ENCODE peak calls at places on chromosome 17, in nine cellular contexts. One of them, this sample, is unnamed.

GRCh38 chr17:81393684-81394376 is 1.4 kb upstream of the BAHCC1 start:
- DNase-seq in adrenal gland: peak
- DNase-seq in T47D: peak
- DNase-seq in astrocyte of the spinal cord: peak
- DNase-seq in EL: peak
- DNase-seq in NT2/D1: peak
- DNase-seq in activated CD4-positive, alpha-beta T cell treated with anti-CD3 and anti-CD28 coated beads, Interleukin-2, amount 50 U/mL, for 48 hours: peak
- DNase-seq in SK-N-SH: peak
- DNase-seq in pancreas: peak
- DNase-seq in this sample: peak

GRCh38 chr17:1351967-1352366 is 48.1 kb downstream of the YWHAE start:
- DNase-seq in adrenal gland: no peak
- DNase-seq in T47D: no peak
- DNase-seq in astrocyte of the spinal cord: no peak
- DNase-seq in EL: no peak
- DNase-seq in NT2/D1: no peak
- DNase-seq in activated CD4-positive, alpha-beta T cell treated with anti-CD3 and anti-CD28 coated beads, Interleukin-2, amount 50 U/mL, for 48 hours: no peak
- DNase-seq in SK-N-SH: no peak
- DNase-seq in pancreas: no peak
- DNase-seq in this sample: no peak

GRCh38 chr17:740240-741055 is 8.1 kb downstream of the TLCD3A start:
- DNase-seq in adrenal gland: peak
- DNase-seq in T47D: no peak
- DNase-seq in astrocyte of the spinal cord: no peak
- DNase-seq in EL: no peak
- DNase-seq in NT2/D1: no peak
- DNase-seq in activated CD4-positive, alpha-beta T cell treated with anti-CD3 and anti-CD28 coated beads, Interleukin-2, amount 50 U/mL, for 48 hours: peak
- DNase-seq in SK-N-SH: no peak
- DNase-seq in pancreas: no peak
- DNase-seq in this sample: no peak

GRCh38 chr17:38600416-38600815 is 5.3 kb downstream of the SRCIN1 start:
- DNase-seq in adrenal gland: no peak
- DNase-seq in T47D: no peak
- DNase-seq in astrocyte of the spinal cord: no peak
- DNase-seq in EL: no peak
- DNase-seq in NT2/D1: no peak
- DNase-seq in activated CD4-positive, alpha-beta T cell treated with anti-CD3 and anti-CD28 coated beads, Interleukin-2, amount 50 U/mL, for 48 hours: no peak
- DNase-seq in SK-N-SH: no peak
- DNase-seq in pancreas: no peak
- DNase-seq in this sample: no peak

GRCh38 chr17:66889480-66890230 is 54.7 kb downstream of the CACNG5 start:
- DNase-seq in adrenal gland: no peak
- DNase-seq in T47D: no peak
- DNase-seq in astrocyte of the spinal cord: no peak
- DNase-seq in EL: no peak
- DNase-seq in NT2/D1: no peak
- DNase-seq in activated CD4-positive, alpha-beta T cell treated with anti-CD3 and anti-CD28 coated beads, Interleukin-2, amount 50 U/mL, for 48 hours: no peak
- DNase-seq in SK-N-SH: no peak
- DNase-seq in pancreas: no peak
- DNase-seq in this sample: no peak

GRCh38 chr17:30117548-30118155 is 1.0 kb downstream of the NSRP1 start:
- DNase-seq in adrenal gland: no peak
- DNase-seq in T47D: no peak
- DNase-seq in astrocyte of the spinal cord: no peak
- DNase-seq in EL: peak
- DNase-seq in NT2/D1: no peak
- DNase-seq in activated CD4-positive, alpha-beta T cell treated with anti-CD3 and anti-CD28 coated beads, Interleukin-2, amount 50 U/mL, for 48 hours: no peak
- DNase-seq in SK-N-SH: no peak
- DNase-seq in pancreas: no peak
- DNase-seq in this sample: no peak

GRCh38 chr17:28700830-28701492 is 10.7 kb downstream of the PROCA1 start:
- DNase-seq in adrenal gland: no peak
- DNase-seq in T47D: no peak
- DNase-seq in astrocyte of the spinal cord: no peak
- DNase-seq in EL: no peak
- DNase-seq in NT2/D1: no peak
- DNase-seq in activated CD4-positive, alpha-beta T cell treated with anti-CD3 and anti-CD28 coated beads, Interleukin-2, amount 50 U/mL, for 48 hours: no peak
- DNase-seq in SK-N-SH: no peak
- DNase-seq in pancreas: no peak
- DNase-seq in this sample: no peak

GRCh38 chr17:1267471-1267947 is 2.7 kb upstream of the BHLHA9 start:
- DNase-seq in adrenal gland: peak
- DNase-seq in T47D: no peak
- DNase-seq in astrocyte of the spinal cord: no peak
- DNase-seq in EL: no peak
- DNase-seq in NT2/D1: no peak
- DNase-seq in activated CD4-positive, alpha-beta T cell treated with anti-CD3 and anti-CD28 coated beads, Interleukin-2, amount 50 U/mL, for 48 hours: no peak
- DNase-seq in SK-N-SH: peak
- DNase-seq in pancreas: no peak
- DNase-seq in this sample: no peak

GRCh38 chr17:31604936-31605335 is 213.5 kb downstream of the RAB11FIP4 start:
- DNase-seq in adrenal gland: no peak
- DNase-seq in T47D: no peak
- DNase-seq in astrocyte of the spinal cord: no peak
- DNase-seq in EL: no peak
- DNase-seq in NT2/D1: no peak
- DNase-seq in activated CD4-positive, alpha-beta T cell treated with anti-CD3 and anti-CD28 coated beads, Interleukin-2, amount 50 U/mL, for 48 hours: no peak
- DNase-seq in SK-N-SH: no peak
- DNase-seq in pancreas: no peak
- DNase-seq in this sample: no peak

GRCh38 chr17:82333279-82334171 is at the start of gene SECTM1:
- DNase-seq in adrenal gland: no peak
- DNase-seq in T47D: peak
- DNase-seq in astrocyte of the spinal cord: no peak
- DNase-seq in EL: peak
- DNase-seq in NT2/D1: no peak
- DNase-seq in activated CD4-positive, alpha-beta T cell treated with anti-CD3 and anti-CD28 coated beads, Interleukin-2, amount 50 U/mL, for 48 hours: no peak
- DNase-seq in SK-N-SH: peak
- DNase-seq in pancreas: no peak
- DNase-seq in this sample: peak

GRCh38 chr17:65609749-65610148 is 48.3 kb upstream of the AXIN2 start:
- DNase-seq in adrenal gland: peak
- DNase-seq in T47D: no peak
- DNase-seq in astrocyte of the spinal cord: no peak
- DNase-seq in EL: no peak
- DNase-seq in NT2/D1: no peak
- DNase-seq in activated CD4-positive, alpha-beta T cell treated with anti-CD3 and anti-CD28 coated beads, Interleukin-2, amount 50 U/mL, for 48 hours: no peak
- DNase-seq in SK-N-SH: no peak
- DNase-seq in pancreas: no peak
- DNase-seq in this sample: no peak

GRCh38 chr17:27381007-27381501 is 75.2 kb upstream of the KSR1 start:
- DNase-seq in adrenal gland: peak
- DNase-seq in T47D: peak
- DNase-seq in astrocyte of the spinal cord: peak
- DNase-seq in EL: peak
- DNase-seq in NT2/D1: peak
- DNase-seq in activated CD4-positive, alpha-beta T cell treated with anti-CD3 and anti-CD28 coated beads, Interleukin-2, amount 50 U/mL, for 48 hours: peak
- DNase-seq in SK-N-SH: peak
- DNase-seq in pancreas: peak
- DNase-seq in this sample: peak

GRCh38 chr17:8151641-8152111 is 528 bp downstream of the PER1 start:
- DNase-seq in adrenal gland: peak
- DNase-seq in T47D: no peak
- DNase-seq in astrocyte of the spinal cord: peak
- DNase-seq in EL: peak
- DNase-seq in NT2/D1: no peak
- DNase-seq in activated CD4-positive, alpha-beta T cell treated with anti-CD3 and anti-CD28 coated beads, Interleukin-2, amount 50 U/mL, for 48 hours: peak
- DNase-seq in SK-N-SH: no peak
- DNase-seq in pancreas: peak
- DNase-seq in this sample: no peak

GRCh38 chr17:65324977-65325376 is 187.8 kb downstream of the RGS9 start:
- DNase-seq in adrenal gland: peak
- DNase-seq in T47D: no peak
- DNase-seq in astrocyte of the spinal cord: no peak
- DNase-seq in EL: no peak
- DNase-seq in NT2/D1: no peak
- DNase-seq in activated CD4-positive, alpha-beta T cell treated with anti-CD3 and anti-CD28 coated beads, Interleukin-2, amount 50 U/mL, for 48 hours: no peak
- DNase-seq in SK-N-SH: no peak
- DNase-seq in pancreas: no peak
- DNase-seq in this sample: no peak

GRCh38 chr17:31392002-31392855 is 754 bp downstream of the RAB11FIP4 start:
- DNase-seq in adrenal gland: no peak
- DNase-seq in T47D: no peak
- DNase-seq in astrocyte of the spinal cord: no peak
- DNase-seq in EL: no peak
- DNase-seq in NT2/D1: no peak
- DNase-seq in activated CD4-positive, alpha-beta T cell treated with anti-CD3 and anti-CD28 coated beads, Interleukin-2, amount 50 U/mL, for 48 hours: no peak
- DNase-seq in SK-N-SH: peak
- DNase-seq in pancreas: no peak
- DNase-seq in this sample: no peak

GRCh38 chr17:37732313-37732712 is 12.5 kb downstream of the HNF1B start:
- DNase-seq in adrenal gland: no peak
- DNase-seq in T47D: no peak
- DNase-seq in astrocyte of the spinal cord: no peak
- DNase-seq in EL: no peak
- DNase-seq in NT2/D1: no peak
- DNase-seq in activated CD4-positive, alpha-beta T cell treated with anti-CD3 and anti-CD28 coated beads, Interleukin-2, amount 50 U/mL, for 48 hours: no peak
- DNase-seq in SK-N-SH: no peak
- DNase-seq in pancreas: no peak
- DNase-seq in this sample: no peak

GRCh38 chr17:57518587-57519118 is 226.4 kb downstream of the CCDC182 start:
- DNase-seq in adrenal gland: no peak
- DNase-seq in T47D: no peak
- DNase-seq in astrocyte of the spinal cord: no peak
- DNase-seq in EL: no peak
- DNase-seq in NT2/D1: no peak
- DNase-seq in activated CD4-positive, alpha-beta T cell treated with anti-CD3 and anti-CD28 coated beads, Interleukin-2, amount 50 U/mL, for 48 hours: no peak
- DNase-seq in SK-N-SH: peak
- DNase-seq in pancreas: no peak
- DNase-seq in this sample: peak

GRCh38 chr17:80145076-80146075 is 1.6 kb downstream of the EIF4A3 start:
- DNase-seq in adrenal gland: no peak
- DNase-seq in T47D: no peak
- DNase-seq in astrocyte of the spinal cord: no peak
- DNase-seq in EL: no peak
- DNase-seq in NT2/D1: no peak
- DNase-seq in activated CD4-positive, alpha-beta T cell treated with anti-CD3 and anti-CD28 coated beads, Interleukin-2, amount 50 U/mL, for 48 hours: no peak
- DNase-seq in SK-N-SH: no peak
- DNase-seq in pancreas: no peak
- DNase-seq in this sample: no peak